ENCODE peak calls at places on chromosomes 12 and 14, in nine cellular contexts. One of them, this sample, is unnamed.

GRCh38 chr12:130924946-130925345 is 28.8 kb upstream of the ADGRD1 start:
- DNase-seq in neural progenitor cell: no peak
- DNase-seq in stomach: no peak
- DNase-seq in DND-41: no peak
- DNase-seq in foreskin keratinocyte: no peak
- DNase-seq in GM23338: no peak
- DNase-seq in left lung: no peak
- DNase-seq in mammary epithelial cell: no peak
- DNase-seq in CD8-positive, alpha-beta T cell: no peak
- DNase-seq in this sample: no peak

GRCh38 chr12:98399532-98399931 is 115.9 kb upstream of the TMPO start:
- DNase-seq in neural progenitor cell: peak; percentile 59
- DNase-seq in stomach: no peak
- DNase-seq in DND-41: peak; percentile 86
- DNase-seq in foreskin keratinocyte: no peak
- DNase-seq in GM23338: peak; percentile 58
- DNase-seq in left lung: peak; percentile 45
- DNase-seq in mammary epithelial cell: peak; percentile 32
- DNase-seq in CD8-positive, alpha-beta T cell: peak; percentile 42
- DNase-seq in this sample: no peak

GRCh38 chr14:101109981-101110728 is 206.6 kb upstream of the RTL1 start:
- DNase-seq in neural progenitor cell: no peak
- DNase-seq in stomach: peak; percentile 21
- DNase-seq in DND-41: no peak
- DNase-seq in foreskin keratinocyte: no peak
- DNase-seq in GM23338: no peak
- DNase-seq in left lung: no peak
- DNase-seq in mammary epithelial cell: no peak
- DNase-seq in CD8-positive, alpha-beta T cell: no peak
- DNase-seq in this sample: no peak

GRCh38 chr14:34179723-34180122 is 228.8 kb upstream of the EGLN3 start:
- DNase-seq in neural progenitor cell: no peak
- DNase-seq in stomach: peak; percentile 57
- DNase-seq in DND-41: no peak
- DNase-seq in foreskin keratinocyte: no peak
- DNase-seq in GM23338: no peak
- DNase-seq in left lung: no peak
- DNase-seq in mammary epithelial cell: no peak
- DNase-seq in CD8-positive, alpha-beta T cell: no peak
- DNase-seq in this sample: no peak

GRCh38 chr12:128607606-128608005 is 216.2 kb downstream of the SLC15A4 start:
- DNase-seq in neural progenitor cell: no peak
- DNase-seq in stomach: no peak
- DNase-seq in DND-41: no peak
- DNase-seq in foreskin keratinocyte: no peak
- DNase-seq in GM23338: no peak
- DNase-seq in left lung: no peak
- DNase-seq in mammary epithelial cell: no peak
- DNase-seq in CD8-positive, alpha-beta T cell: no peak
- DNase-seq in this sample: no peak

GRCh38 chr14:100376751-100377171 is 53.6 kb downstream of the SLC25A47 start:
- DNase-seq in neural progenitor cell: peak; percentile 65
- DNase-seq in stomach: no peak
- DNase-seq in DND-41: no peak
- DNase-seq in foreskin keratinocyte: peak; percentile 13
- DNase-seq in GM23338: peak; percentile 51
- DNase-seq in left lung: no peak
- DNase-seq in mammary epithelial cell: peak; percentile 24
- DNase-seq in CD8-positive, alpha-beta T cell: no peak
- DNase-seq in this sample: no peak

GRCh38 chr12:117680311-117680710 is 288.5 kb downstream of the KSR2 start:
- DNase-seq in neural progenitor cell: no peak
- DNase-seq in stomach: no peak
- DNase-seq in DND-41: no peak
- DNase-seq in foreskin keratinocyte: no peak
- DNase-seq in GM23338: no peak
- DNase-seq in left lung: no peak
- DNase-seq in mammary epithelial cell: no peak
- DNase-seq in CD8-positive, alpha-beta T cell: no peak
- DNase-seq in this sample: no peak

GRCh38 chr12:76138656-76139055 is 54.2 kb upstream of the NAP1L1 start:
- DNase-seq in neural progenitor cell: no peak
- DNase-seq in stomach: no peak
- DNase-seq in DND-41: no peak
- DNase-seq in foreskin keratinocyte: no peak
- DNase-seq in GM23338: no peak
- DNase-seq in left lung: no peak
- DNase-seq in mammary epithelial cell: no peak
- DNase-seq in CD8-positive, alpha-beta T cell: no peak
- DNase-seq in this sample: no peak

GRCh38 chr14:69710378-69710777 is 56.6 kb upstream of the SRSF5 start:
- DNase-seq in neural progenitor cell: no peak
- DNase-seq in stomach: no peak
- DNase-seq in DND-41: no peak
- DNase-seq in foreskin keratinocyte: no peak
- DNase-seq in GM23338: no peak
- DNase-seq in left lung: no peak
- DNase-seq in mammary epithelial cell: no peak
- DNase-seq in CD8-positive, alpha-beta T cell: no peak
- DNase-seq in this sample: no peak
- H3K27ac ChIP-seq in neural progenitor cell: peak overlapping the region; percentile 21
- H3K27ac ChIP-seq in stomach: no peak overlapping the region
- H3K27ac ChIP-seq in DND-41: no peak overlapping the region
- H3K27ac ChIP-seq in foreskin keratinocyte: no peak overlapping the region
- H3K27ac ChIP-seq in GM23338: no peak overlapping the region
- H3K27ac ChIP-seq in left lung: peak overlapping the region; percentile 86
- H3K27ac ChIP-seq in mammary epithelial cell: no peak overlapping the region
- H3K27ac ChIP-seq in CD8-positive, alpha-beta T cell: no peak overlapping the region
- H3K27ac ChIP-seq in this sample: no peak overlapping the region

DNA sequence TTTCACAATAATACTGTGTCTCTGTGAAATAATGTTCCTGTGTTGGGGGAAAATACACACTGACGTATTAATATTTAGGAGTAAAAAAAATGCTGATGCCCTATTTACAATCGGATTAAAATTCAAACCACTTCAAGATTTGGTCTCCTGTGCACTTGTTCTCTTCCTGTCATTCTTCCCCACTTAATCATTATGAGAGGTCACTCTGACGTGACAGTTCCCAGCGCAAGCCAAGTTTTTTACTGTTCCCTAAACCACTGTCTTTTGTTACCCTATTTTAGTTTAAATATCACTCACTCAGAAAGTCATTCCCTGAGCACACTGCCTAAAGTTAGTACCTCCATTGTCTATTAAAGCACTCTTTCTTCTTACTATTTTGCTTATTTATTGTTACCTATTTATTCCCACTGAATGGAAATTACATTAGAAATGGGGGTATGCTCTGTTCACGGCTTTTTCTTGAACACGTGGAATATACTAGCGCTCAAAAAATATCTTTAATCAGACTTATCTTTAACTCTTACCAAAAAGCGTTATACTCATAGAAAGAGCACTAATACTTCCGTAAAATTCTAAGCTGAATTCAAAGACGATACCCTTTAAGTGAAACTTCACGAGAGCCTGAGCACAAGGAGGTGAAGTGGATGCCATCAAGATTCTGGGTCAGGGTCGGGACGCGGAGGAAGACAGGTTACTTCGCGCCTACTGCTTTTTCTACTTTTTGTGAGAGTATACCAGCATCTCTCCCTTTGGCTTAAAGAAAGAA is 670 bp upstream of the PSMA3 start:
- DNase-seq in neural progenitor cell: peak; percentile 12
- DNase-seq in stomach: no peak
- DNase-seq in DND-41: no peak
- DNase-seq in foreskin keratinocyte: no peak
- DNase-seq in GM23338: no peak
- DNase-seq in left lung: no peak
- DNase-seq in mammary epithelial cell: peak; percentile 36
- DNase-seq in CD8-positive, alpha-beta T cell: no peak
- DNase-seq in this sample: no peak
- H3K27ac ChIP-seq in neural progenitor cell: no peak overlapping the region
- H3K27ac ChIP-seq in stomach: peak overlapping the region; percentile 95
- H3K27ac ChIP-seq in DND-41: peak overlapping the region; percentile 83
- H3K27ac ChIP-seq in foreskin keratinocyte: peak overlapping the region; percentile 38
- H3K27ac ChIP-seq in GM23338: no peak overlapping the region
- H3K27ac ChIP-seq in left lung: peak overlapping the region; percentile 98
- H3K27ac ChIP-seq in mammary epithelial cell: peak overlapping the region; percentile 93
- H3K27ac ChIP-seq in CD8-positive, alpha-beta T cell: peak overlapping the region; percentile 91
- H3K27ac ChIP-seq in this sample: peak overlapping the region; percentile 92

DNA sequence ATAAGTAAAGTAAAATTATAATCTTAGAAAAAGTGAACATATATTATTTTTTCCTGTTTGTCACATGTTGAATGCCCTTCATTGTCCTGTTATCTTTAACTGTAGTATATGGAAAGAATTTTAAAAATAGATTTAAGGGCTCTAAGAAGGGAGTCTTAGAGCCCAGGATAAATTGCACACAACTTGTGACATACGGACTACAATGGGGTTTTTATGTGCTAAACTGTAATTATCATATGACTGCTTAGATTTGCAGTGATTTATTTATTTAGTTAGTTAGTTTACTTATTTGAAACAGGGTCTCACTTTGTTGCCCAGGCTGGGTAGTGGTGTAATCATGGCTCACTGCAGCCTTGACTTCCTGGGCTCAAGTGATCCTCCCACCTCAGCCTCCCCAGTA is 187.8 kb upstream of the HMGA2 start:
- DNase-seq in neural progenitor cell: no peak
- DNase-seq in stomach: no peak
- DNase-seq in DND-41: no peak
- DNase-seq in foreskin keratinocyte: no peak
- DNase-seq in GM23338: no peak
- DNase-seq in left lung: no peak
- DNase-seq in mammary epithelial cell: no peak
- DNase-seq in CD8-positive, alpha-beta T cell: no peak
- DNase-seq in this sample: no peak
- H3K27ac ChIP-seq in neural progenitor cell: no peak overlapping the region
- H3K27ac ChIP-seq in stomach: no peak overlapping the region
- H3K27ac ChIP-seq in DND-41: no peak overlapping the region
- H3K27ac ChIP-seq in foreskin keratinocyte: peak overlapping the region; percentile 91
- H3K27ac ChIP-seq in GM23338: no peak overlapping the region
- H3K27ac ChIP-seq in left lung: no peak overlapping the region
- H3K27ac ChIP-seq in mammary epithelial cell: peak overlapping the region; percentile 100
- H3K27ac ChIP-seq in CD8-positive, alpha-beta T cell: no peak overlapping the region
- H3K27ac ChIP-seq in this sample: peak overlapping the region; percentile 100

GRCh38 chr12:77438639-77439038 is 373.3 kb upstream of the E2F7 start:
- DNase-seq in neural progenitor cell: no peak
- DNase-seq in stomach: no peak
- DNase-seq in DND-41: no peak
- DNase-seq in foreskin keratinocyte: no peak
- DNase-seq in GM23338: no peak
- DNase-seq in left lung: no peak
- DNase-seq in mammary epithelial cell: no peak
- DNase-seq in CD8-positive, alpha-beta T cell: no peak
- DNase-seq in this sample: no peak

GRCh38 chr12:77442633-77443032 is 377.3 kb upstream of the E2F7 start:
- DNase-seq in neural progenitor cell: no peak
- DNase-seq in stomach: no peak
- DNase-seq in DND-41: no peak
- DNase-seq in foreskin keratinocyte: no peak
- DNase-seq in GM23338: no peak
- DNase-seq in left lung: no peak
- DNase-seq in mammary epithelial cell: no peak
- DNase-seq in CD8-positive, alpha-beta T cell: no peak
- DNase-seq in this sample: no peak

GRCh38 chr12:77433799-77434198 is 368.4 kb upstream of the E2F7 start:
- DNase-seq in neural progenitor cell: no peak
- DNase-seq in stomach: no peak
- DNase-seq in DND-41: no peak
- DNase-seq in foreskin keratinocyte: no peak
- DNase-seq in GM23338: no peak
- DNase-seq in left lung: no peak
- DNase-seq in mammary epithelial cell: no peak
- DNase-seq in CD8-positive, alpha-beta T cell: no peak
- DNase-seq in this sample: no peak

GRCh38 chr12:77435446-77436091 is 370.2 kb upstream of the E2F7 start:
- DNase-seq in neural progenitor cell: no peak
- DNase-seq in stomach: no peak
- DNase-seq in DND-41: no peak
- DNase-seq in foreskin keratinocyte: no peak
- DNase-seq in GM23338: no peak
- DNase-seq in left lung: no peak
- DNase-seq in mammary epithelial cell: no peak
- DNase-seq in CD8-positive, alpha-beta T cell: no peak
- DNase-seq in this sample: no peak

DNA sequence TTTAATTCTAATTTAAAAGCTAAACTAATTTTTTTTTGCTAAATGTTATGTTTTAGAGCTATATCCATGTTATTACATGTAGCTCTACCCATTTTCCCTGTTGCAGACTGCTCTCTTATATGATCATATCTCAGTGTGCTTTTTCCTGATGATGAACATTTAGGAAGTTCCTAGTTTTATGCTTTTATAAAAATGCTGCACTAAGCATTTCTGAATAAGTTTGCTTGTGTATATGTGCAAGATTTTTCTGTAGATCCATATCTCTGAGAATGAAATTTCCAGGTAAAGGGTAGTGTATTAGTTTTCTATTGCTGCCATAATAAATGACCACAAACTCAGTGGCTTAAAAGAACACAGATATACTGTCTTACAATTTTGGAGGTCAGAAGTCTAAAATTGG is 374.4 kb upstream of the E2F7 start:
- DNase-seq in neural progenitor cell: no peak
- DNase-seq in stomach: no peak
- DNase-seq in DND-41: no peak
- DNase-seq in foreskin keratinocyte: no peak
- DNase-seq in GM23338: no peak
- DNase-seq in left lung: no peak
- DNase-seq in mammary epithelial cell: no peak
- DNase-seq in CD8-positive, alpha-beta T cell: no peak
- DNase-seq in this sample: no peak
- H3K27ac ChIP-seq in neural progenitor cell: no peak overlapping the region
- H3K27ac ChIP-seq in stomach: no peak overlapping the region
- H3K27ac ChIP-seq in DND-41: no peak overlapping the region
- H3K27ac ChIP-seq in foreskin keratinocyte: no peak overlapping the region
- H3K27ac ChIP-seq in GM23338: no peak overlapping the region
- H3K27ac ChIP-seq in left lung: no peak overlapping the region
- H3K27ac ChIP-seq in mammary epithelial cell: no peak overlapping the region
- H3K27ac ChIP-seq in CD8-positive, alpha-beta T cell: no peak overlapping the region
- H3K27ac ChIP-seq in this sample: no peak overlapping the region

GRCh38 chr14:90739318-90740077 is 76.7 kb downstream of the TTC7B start:
- DNase-seq in neural progenitor cell: no peak
- DNase-seq in stomach: no peak
- DNase-seq in DND-41: no peak
- DNase-seq in foreskin keratinocyte: no peak
- DNase-seq in GM23338: no peak
- DNase-seq in left lung: no peak
- DNase-seq in mammary epithelial cell: no peak
- DNase-seq in CD8-positive, alpha-beta T cell: no peak
- DNase-seq in this sample: no peak
- H3K27ac ChIP-seq in neural progenitor cell: no peak overlapping the region
- H3K27ac ChIP-seq in stomach: no peak overlapping the region
- H3K27ac ChIP-seq in DND-41: no peak overlapping the region
- H3K27ac ChIP-seq in foreskin keratinocyte: no peak overlapping the region
- H3K27ac ChIP-seq in GM23338: no peak overlapping the region
- H3K27ac ChIP-seq in left lung: peak overlapping the region; percentile 43
- H3K27ac ChIP-seq in mammary epithelial cell: no peak overlapping the region
- H3K27ac ChIP-seq in CD8-positive, alpha-beta T cell: no peak overlapping the region
- H3K27ac ChIP-seq in this sample: no peak overlapping the region